ENCODE peak calls at places on chromosomes 4 and X, in five cellular contexts. R is activated CD4-positive, alpha-beta T cell treated with anti-CD3 and anti-CD28 coated beads for 36 hours; E is HTR-8/SVneo; Z is OCI-LY7; G is AG08395. U is an unnamed sample.

GRCh38 chrX:48498374-48498809 is 10.4 kb upstream of the PORCN start:
- DNase-seq in R (no peak), E (peak), Z (no peak), G (peak), U (peak)

GRCh38 chr4:52173470-52174055 is 122.5 kb downstream of the SPATA18 start:
- DNase-seq in R (no peak), E (no peak), Z (no peak), G (peak), U (no peak)

GRCh38 chrX:115344885-115345653 is 55.6 kb downstream of the LUZP4 start:
- DNase-seq in R (no peak), E (peak), Z (no peak), G (peak), U (peak)

GRCh38 chr4:138870739-138871633 is 144.6 kb upstream of the NOCT start:
- DNase-seq in R (peak), E (peak), Z (peak), G (peak), U (peak)

GRCh38 chr4:114317564-114317963 is 281.0 kb upstream of the UGT8 start:
- DNase-seq in R (no peak), E (no peak), Z (no peak), G (no peak), U (no peak)

GRCh38 chrX:135481696-135482179 is 38.7 kb upstream of the INTS6L start:
- DNase-seq in R (no peak), E (no peak), Z (no peak), G (no peak), U (no peak)

GRCh38 chrX:19514791-19515614 is at the start of gene MAP3K15:
- DNase-seq in R (peak), E (peak), Z (no peak), G (peak), U (peak)

GRCh38 chrX:16920116-16920515 is 26.3 kb upstream of the REPS2 start:
- DNase-seq in R (no peak), E (no peak), Z (no peak), G (no peak), U (peak)

GRCh38 chr4:168167714-168168284 is 75.5 kb downstream of the ANXA10 start:
- DNase-seq in R (no peak), E (no peak), Z (no peak), G (no peak), U (no peak)

GRCh38 chr4:158314756-158315487 is 104.6 kb downstream of the TMEM144 start:
- DNase-seq in R (no peak), E (peak), Z (no peak), G (peak), U (peak)

GRCh38 chr4:183636488-183636887 is 22.5 kb downstream of the RWDD4 start:
- DNase-seq in R (no peak), E (no peak), Z (no peak), G (no peak), U (no peak)

GRCh38 chr4:17232575-17233253 is 279.2 kb downstream of the QDPR start:
- DNase-seq in R (no peak), E (no peak), Z (no peak), G (peak), U (peak)